ENCODE peak calls at places on chromosomes 13 and 19, in six cellular contexts. One of them, this sample, is unnamed.

GRCh38 chr13:79972066-79972569 is 368.8 kb downstream of the SPRY2 start:
- DNase-seq in fibroblast of villous mesenchyme: no peak
- DNase-seq in stomach: no peak
- DNase-seq in adrenal gland: no peak
- DNase-seq in CD8-positive, alpha-beta T cell: no peak
- DNase-seq in fibroblast of lung: no peak
- DNase-seq in this sample: no peak

GRCh38 chr19:47700934-47701716 is 12.1 kb upstream of the EHD2 start:
- DNase-seq in adrenal gland: no peak
- DNase-seq in CD8-positive, alpha-beta T cell: no peak
- DNase-seq in fibroblast of lung: no peak
- DNase-seq in fibroblast of villous mesenchyme: no peak
- DNase-seq in stomach: no peak
- DNase-seq in this sample: no peak

GRCh38 chr13:83780201-83780600 is 102.1 kb downstream of the SLITRK1 start:
- DNase-seq in CD8-positive, alpha-beta T cell: no peak
- DNase-seq in stomach: no peak
- DNase-seq in adrenal gland: no peak
- DNase-seq in fibroblast of lung: peak; percentile 22
- DNase-seq in fibroblast of villous mesenchyme: no peak
- DNase-seq in this sample: peak; percentile 30

GRCh38 chr19:33865306-33865705 is 68.6 kb downstream of the KCTD15 start:
- DNase-seq in fibroblast of lung: no peak
- DNase-seq in stomach: no peak
- DNase-seq in adrenal gland: no peak
- DNase-seq in CD8-positive, alpha-beta T cell: no peak
- DNase-seq in fibroblast of villous mesenchyme: no peak
- DNase-seq in this sample: no peak

GRCh38 chr19:35882074-35882832 is 13.9 kb downstream of the APLP1 start:
- DNase-seq in stomach: no peak
- DNase-seq in fibroblast of villous mesenchyme: peak; percentile 84
- DNase-seq in CD8-positive, alpha-beta T cell: no peak
- DNase-seq in fibroblast of lung: peak; percentile 87
- DNase-seq in adrenal gland: peak; percentile 48
- DNase-seq in this sample: peak; percentile 89

GRCh38 chr19:23774156-23774971 is 15.7 kb upstream of the ZNF681 start:
- DNase-seq in fibroblast of lung: no peak
- DNase-seq in stomach: no peak
- DNase-seq in adrenal gland: no peak
- DNase-seq in CD8-positive, alpha-beta T cell: no peak
- DNase-seq in fibroblast of villous mesenchyme: peak; percentile 38
- DNase-seq in this sample: no peak

GRCh38 chr13:71880753-71881541 is 13.9 kb upstream of the DACH1 start:
- DNase-seq in stomach: no peak
- DNase-seq in adrenal gland: no peak
- DNase-seq in fibroblast of villous mesenchyme: peak; percentile 36
- DNase-seq in fibroblast of lung: peak; percentile 32
- DNase-seq in CD8-positive, alpha-beta T cell: no peak
- DNase-seq in this sample: no peak

GRCh38 chr13:111265006-111265700 is 55.3 kb upstream of the TEX29 start:
- DNase-seq in fibroblast of lung: no peak
- DNase-seq in stomach: no peak
- DNase-seq in fibroblast of villous mesenchyme: no peak
- DNase-seq in adrenal gland: no peak
- DNase-seq in CD8-positive, alpha-beta T cell: no peak
- DNase-seq in this sample: no peak

GRCh38 chr13:50052478-50052877 is 37.2 kb downstream of the KCNRG start:
- DNase-seq in stomach: no peak
- DNase-seq in fibroblast of villous mesenchyme: no peak
- DNase-seq in adrenal gland: no peak
- DNase-seq in fibroblast of lung: no peak
- DNase-seq in CD8-positive, alpha-beta T cell: no peak
- DNase-seq in this sample: no peak

GRCh38 chr19:14479985-14480694 is 5.0 kb upstream of the PTGER1 start:
- DNase-seq in stomach: peak; percentile 55
- DNase-seq in CD8-positive, alpha-beta T cell: peak; percentile 60
- DNase-seq in adrenal gland: no peak
- DNase-seq in fibroblast of lung: peak; percentile 32
- DNase-seq in fibroblast of villous mesenchyme: no peak
- DNase-seq in this sample: no peak

GRCh38 chr19:41166888-41167804 is 25.9 kb upstream of the CYP2S1 start:
- DNase-seq in fibroblast of lung: no peak
- DNase-seq in adrenal gland: no peak
- DNase-seq in fibroblast of villous mesenchyme: no peak
- DNase-seq in CD8-positive, alpha-beta T cell: no peak
- DNase-seq in stomach: peak; percentile 79
- DNase-seq in this sample: no peak

DNA sequence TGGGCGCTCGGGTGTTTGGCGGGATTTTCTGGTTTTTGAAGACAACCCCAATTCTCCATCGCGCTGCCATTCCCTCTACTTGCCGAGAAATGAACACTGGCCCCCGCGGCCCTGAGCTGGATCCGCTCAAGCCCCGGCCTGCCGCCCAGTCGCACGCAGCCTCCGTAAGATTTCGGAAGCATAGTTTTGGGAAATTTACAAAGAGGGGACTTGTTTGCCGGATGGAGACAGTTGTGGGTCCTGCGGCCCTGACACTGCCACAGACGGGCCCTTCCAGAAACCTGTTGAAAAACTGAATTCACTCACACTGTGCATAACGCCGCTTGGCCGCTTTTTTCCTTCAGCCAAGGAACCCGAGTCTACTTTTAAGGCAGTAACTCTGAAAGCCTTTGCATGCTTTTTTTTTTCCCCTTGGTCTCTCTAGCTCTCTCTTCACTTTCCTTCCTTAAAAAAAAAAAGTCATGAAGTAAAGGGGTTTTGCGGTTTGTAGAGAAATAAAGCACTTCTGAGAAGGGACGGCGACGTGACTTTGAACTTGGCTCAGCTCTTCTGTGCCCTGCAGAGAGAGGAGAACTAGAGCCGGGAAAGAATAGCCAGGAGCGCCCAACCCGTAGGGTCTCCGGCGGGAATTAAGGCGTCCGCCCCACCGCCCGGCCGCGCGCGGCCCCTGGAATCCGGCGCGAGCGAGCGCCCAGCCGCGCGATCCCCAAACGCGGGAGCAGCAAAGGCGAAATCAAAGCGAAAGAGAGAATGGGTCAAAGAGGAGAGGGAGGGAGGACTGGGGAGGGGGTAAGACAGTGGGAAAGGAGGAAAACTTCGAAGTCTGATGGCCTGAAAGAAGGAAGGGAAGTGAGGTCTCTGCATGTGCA is 3.4 kb upstream of the ZIC2 start:
- DNase-seq in fibroblast of villous mesenchyme: no peak
- DNase-seq in fibroblast of lung: no peak
- DNase-seq in stomach: no peak
- DNase-seq in CD8-positive, alpha-beta T cell: no peak
- DNase-seq in adrenal gland: no peak
- DNase-seq in this sample: no peak
- H3K4me3 ChIP-seq in fibroblast of villous mesenchyme: no peak overlapping the region
- H3K4me3 ChIP-seq in fibroblast of lung: no peak overlapping the region
- H3K4me3 ChIP-seq in stomach: no peak overlapping the region
- H3K4me3 ChIP-seq in CD8-positive, alpha-beta T cell: no peak overlapping the region
- H3K4me3 ChIP-seq in adrenal gland: no peak overlapping the region
- H3K4me3 ChIP-seq in this sample: no peak overlapping the region

GRCh38 chr19:16782719-16783118 is 46.5 kb upstream of the SIN3B start:
- DNase-seq in adrenal gland: no peak
- DNase-seq in stomach: no peak
- DNase-seq in fibroblast of lung: no peak
- DNase-seq in CD8-positive, alpha-beta T cell: no peak
- DNase-seq in fibroblast of villous mesenchyme: no peak
- DNase-seq in this sample: no peak

GRCh38 chr19:16777811-16778210 is 51.4 kb upstream of the SIN3B start:
- DNase-seq in stomach: no peak
- DNase-seq in fibroblast of villous mesenchyme: no peak
- DNase-seq in fibroblast of lung: no peak
- DNase-seq in adrenal gland: no peak
- DNase-seq in CD8-positive, alpha-beta T cell: no peak
- DNase-seq in this sample: no peak

GRCh38 chr19:16773939-16774338 is 54.3 kb downstream of the NWD1 start:
- DNase-seq in fibroblast of lung: no peak
- DNase-seq in fibroblast of villous mesenchyme: no peak
- DNase-seq in CD8-positive, alpha-beta T cell: no peak
- DNase-seq in stomach: no peak
- DNase-seq in adrenal gland: no peak
- DNase-seq in this sample: no peak

GRCh38 chr19:16779539-16780163 is 49.5 kb upstream of the SIN3B start:
- DNase-seq in fibroblast of lung: peak; percentile 9
- DNase-seq in CD8-positive, alpha-beta T cell: no peak
- DNase-seq in adrenal gland: no peak
- DNase-seq in fibroblast of villous mesenchyme: peak; percentile 36
- DNase-seq in stomach: no peak
- DNase-seq in this sample: no peak

GRCh38 chr19:16778796-16779411 is 50.3 kb upstream of the SIN3B start:
- DNase-seq in stomach: peak; percentile 37
- DNase-seq in fibroblast of villous mesenchyme: peak; percentile 60
- DNase-seq in adrenal gland: peak; percentile 66
- DNase-seq in CD8-positive, alpha-beta T cell: peak; percentile 44
- DNase-seq in fibroblast of lung: peak; percentile 57
- DNase-seq in this sample: peak; percentile 48
- TF ChIP-seq CTCF in stomach: no peak
- TF ChIP-seq CTCF in fibroblast of villous mesenchyme: peak; percentile 75
- TF ChIP-seq CTCF in adrenal gland: peak; percentile 66
- TF ChIP-seq CTCF in CD8-positive, alpha-beta T cell: no peak
- TF ChIP-seq CTCF in fibroblast of lung: peak; percentile 40
- TF ChIP-seq CTCF in this sample: peak; percentile 65

GRCh38 chr13:46168341-46168740 is 13.6 kb downstream of the LCP1 start:
- DNase-seq in fibroblast of lung: no peak
- DNase-seq in adrenal gland: peak; percentile 14
- DNase-seq in fibroblast of villous mesenchyme: peak; percentile 88
- DNase-seq in stomach: no peak
- DNase-seq in CD8-positive, alpha-beta T cell: peak; percentile 40
- DNase-seq in this sample: no peak

GRCh38 chr13:46165485-46166220 is 16.3 kb downstream of the LCP1 start:
- DNase-seq in CD8-positive, alpha-beta T cell: no peak
- DNase-seq in fibroblast of lung: no peak
- DNase-seq in fibroblast of villous mesenchyme: peak; percentile 30
- DNase-seq in stomach: no peak
- DNase-seq in adrenal gland: no peak
- DNase-seq in this sample: no peak

GRCh38 chr13:46164661-46165060 is 17.3 kb downstream of the LCP1 start:
- DNase-seq in fibroblast of lung: no peak
- DNase-seq in CD8-positive, alpha-beta T cell: no peak
- DNase-seq in fibroblast of villous mesenchyme: no peak
- DNase-seq in stomach: no peak
- DNase-seq in adrenal gland: no peak
- DNase-seq in this sample: no peak

GRCh38 chr13:46166947-46167610 is 14.9 kb downstream of the LCP1 start:
- DNase-seq in fibroblast of lung: no peak
- DNase-seq in fibroblast of villous mesenchyme: peak; percentile 11
- DNase-seq in CD8-positive, alpha-beta T cell: no peak
- DNase-seq in adrenal gland: no peak
- DNase-seq in stomach: no peak
- DNase-seq in this sample: no peak

GRCh38 chr13:46166221-46166584 is 15.8 kb downstream of the LCP1 start:
- DNase-seq in fibroblast of villous mesenchyme: no peak
- DNase-seq in CD8-positive, alpha-beta T cell: no peak
- DNase-seq in stomach: no peak
- DNase-seq in fibroblast of lung: no peak
- DNase-seq in adrenal gland: no peak
- DNase-seq in this sample: no peak
- H3K4me3 ChIP-seq in fibroblast of villous mesenchyme: no peak overlapping the region
- H3K4me3 ChIP-seq in CD8-positive, alpha-beta T cell: no peak overlapping the region
- H3K4me3 ChIP-seq in stomach: no peak overlapping the region
- H3K4me3 ChIP-seq in fibroblast of lung: no peak overlapping the region
- H3K4me3 ChIP-seq in adrenal gland: no peak overlapping the region
- H3K4me3 ChIP-seq in this sample: no peak overlapping the region

DNA sequence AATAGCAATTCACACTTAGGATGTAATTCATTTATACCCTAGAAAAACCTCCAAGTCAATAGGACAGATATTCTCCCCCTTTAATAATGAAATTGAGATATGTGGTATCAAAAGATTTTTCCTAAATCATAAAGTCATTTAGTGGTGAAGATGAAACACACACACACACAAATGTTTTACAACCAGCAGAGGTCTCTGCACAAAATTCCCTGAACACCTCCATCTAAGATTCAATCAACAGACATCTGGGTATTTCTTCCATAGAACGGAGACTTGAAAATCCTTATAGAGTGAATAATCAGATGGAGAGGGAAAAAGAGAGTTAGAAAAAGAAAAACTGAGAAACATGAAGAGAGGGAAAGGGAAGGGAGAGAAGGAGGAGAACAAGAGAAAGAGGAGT is 52.8 kb downstream of the MYCBP2 start:
- DNase-seq in fibroblast of lung: no peak
- DNase-seq in CD8-positive, alpha-beta T cell: no peak
- DNase-seq in stomach: no peak
- DNase-seq in fibroblast of villous mesenchyme: no peak
- DNase-seq in adrenal gland: no peak
- DNase-seq in this sample: no peak
- TF ChIP-seq CTCF in fibroblast of lung: no peak
- TF ChIP-seq CTCF in CD8-positive, alpha-beta T cell: peak; percentile 18
- TF ChIP-seq CTCF in stomach: no peak
- TF ChIP-seq CTCF in fibroblast of villous mesenchyme: no peak
- TF ChIP-seq CTCF in adrenal gland: no peak
- TF ChIP-seq CTCF in this sample: no peak

GRCh38 chr19:1074512-1075283 is 7.7 kb downstream of the ARHGAP45 start:
- DNase-seq in CD8-positive, alpha-beta T cell: peak; percentile 97
- DNase-seq in adrenal gland: peak; percentile 74
- DNase-seq in stomach: peak; percentile 94
- DNase-seq in fibroblast of villous mesenchyme: peak; percentile 75
- DNase-seq in fibroblast of lung: no peak
- DNase-seq in this sample: no peak
- H3K4me3 ChIP-seq in CD8-positive, alpha-beta T cell: peak overlapping the region; percentile 63
- H3K4me3 ChIP-seq in adrenal gland: no peak overlapping the region
- H3K4me3 ChIP-seq in stomach: peak overlapping the region; percentile 25
- H3K4me3 ChIP-seq in fibroblast of villous mesenchyme: peak overlapping the region; percentile 64
- H3K4me3 ChIP-seq in fibroblast of lung: no peak overlapping the region
- H3K4me3 ChIP-seq in this sample: no peak overlapping the region

GRCh38 chr13:51435002-51435578 is 17.7 kb downstream of the INTS6 start:
- DNase-seq in CD8-positive, alpha-beta T cell: no peak
- DNase-seq in adrenal gland: no peak
- DNase-seq in stomach: no peak
- DNase-seq in fibroblast of villous mesenchyme: peak; percentile 40
- DNase-seq in fibroblast of lung: peak; percentile 64
- DNase-seq in this sample: peak; percentile 62
- TF ChIP-seq CTCF in CD8-positive, alpha-beta T cell: peak; percentile 87
- TF ChIP-seq CTCF in adrenal gland: peak; percentile 31
- TF ChIP-seq CTCF in stomach: no peak
- TF ChIP-seq CTCF in fibroblast of villous mesenchyme: peak; percentile 59
- TF ChIP-seq CTCF in fibroblast of lung: peak; percentile 28
- TF ChIP-seq CTCF in this sample: peak; percentile 64

GRCh38 chr13:75479102-75479501 is 2.9 kb downstream of the TBC1D4 start:
- DNase-seq in stomach: no peak
- DNase-seq in fibroblast of villous mesenchyme: peak; percentile 67
- DNase-seq in adrenal gland: no peak
- DNase-seq in CD8-positive, alpha-beta T cell: no peak
- DNase-seq in fibroblast of lung: no peak
- DNase-seq in this sample: no peak
- H3K4me3 ChIP-seq in stomach: no peak overlapping the region
- H3K4me3 ChIP-seq in fibroblast of villous mesenchyme: peak overlapping the region; percentile 76
- H3K4me3 ChIP-seq in adrenal gland: peak overlapping the region; percentile 85
- H3K4me3 ChIP-seq in CD8-positive, alpha-beta T cell: no peak overlapping the region
- H3K4me3 ChIP-seq in fibroblast of lung: no peak overlapping the region
- H3K4me3 ChIP-seq in this sample: no peak overlapping the region

GRCh38 chr19:20359933-20360720 is 193.1 kb downstream of the ZNF486 start:
- DNase-seq in fibroblast of lung: no peak
- DNase-seq in stomach: no peak
- DNase-seq in CD8-positive, alpha-beta T cell: no peak
- DNase-seq in fibroblast of villous mesenchyme: no peak
- DNase-seq in adrenal gland: no peak
- DNase-seq in this sample: no peak
- TF ChIP-seq CTCF in fibroblast of lung: no peak
- TF ChIP-seq CTCF in stomach: no peak
- TF ChIP-seq CTCF in CD8-positive, alpha-beta T cell: no peak
- TF ChIP-seq CTCF in fibroblast of villous mesenchyme: no peak
- TF ChIP-seq CTCF in adrenal gland: no peak
- TF ChIP-seq CTCF in this sample: no peak

This sample was measured in fibroblast of the aortic adventitia.